ENCODE peak calls at places on chromosome 4, in seven cellular contexts. M is cardiac muscle cell, K is osteocyte, Q is dorsolateral prefrontal cortex, J is globus pallidus, L is glomerular endothelial cell, C is transverse colon. U is an unnamed sample.

GRCh38 chr4:107541511-107541910 is 178.5 kb downstream of the PAPSS1 start:
- DNase-seq in M (no peak), K (no peak), Q (no peak), J (no peak), L (no peak), C (no peak), U (no peak)

GRCh38 chr4:185504098-185505047 is 30.9 kb downstream of the PDLIM3 start:
- DNase-seq in M (no peak), K (no peak), Q (no peak), J (no peak), L (no peak), C (peak; percentile 82), U (no peak)

GRCh38 chr4:4851906-4852305 is 7.6 kb upstream of the MSX1 start:
- DNase-seq in M (no peak), K (no peak), Q (no peak), J (no peak), L (no peak), C (no peak), U (no peak)

GRCh38 chr4:69849969-69850368 is 10.0 kb downstream of the SULT1E1 start:
- DNase-seq in M (no peak), K (no peak), Q (no peak), J (no peak), L (no peak), C (no peak), U (no peak)

GRCh38 chr4:65018313-65018712 is 609.1 kb upstream of the TECRL start:
- DNase-seq in M (no peak), K (no peak), Q (no peak), J (no peak), L (no peak), C (no peak), U (no peak)

GRCh38 chr4:850323-850945 is 24.5 kb upstream of the CPLX1 start:
- DNase-seq in M (no peak), K (no peak), Q (no peak), J (no peak), L (no peak), C (no peak), U (no peak)

GRCh38 chr4:55866290-55866907 is 13.0 kb downstream of the EXOC1 start:
- DNase-seq in M (no peak), K (no peak), Q (no peak), J (no peak), L (peak; percentile 89), C (no peak), U (no peak)

GRCh38 chr4:85938062-85938461 is 421.8 kb downstream of the MAPK10 start:
- DNase-seq in M (no peak), K (no peak), Q (no peak), J (no peak), L (no peak), C (no peak), U (no peak)

GRCh38 chr4:25113915-25114904 is 46.0 kb downstream of the SEPSECS start:
- DNase-seq in M (no peak), K (no peak), Q (no peak), J (peak; percentile 11), L (no peak), C (no peak), U (no peak)